ENCODE peak calls at places on chromosomes 16 and 17, in seven cellular contexts. One of them, this sample, is unnamed.

GRCh38 chr16:9092963-9093477 is 1.6 kb downstream of the HAPSTR1 start:
- DNase-seq in NCI-H774: no peak
- DNase-seq in H9: no peak
- DNase-seq in AG08395: no peak
- DNase-seq in fibroblast of lung: no peak
- DNase-seq in NCI-H2029: no peak
- DNase-seq in T-cell: peak; percentile 19
- DNase-seq in this sample: no peak

GRCh38 chr16:86786338-86786737 is 208.0 kb downstream of the FOXL1 start:
- DNase-seq in NCI-H774: no peak
- DNase-seq in H9: no peak
- DNase-seq in AG08395: no peak
- DNase-seq in fibroblast of lung: no peak
- DNase-seq in NCI-H2029: no peak
- DNase-seq in T-cell: no peak
- DNase-seq in this sample: no peak

GRCh38 chr17:77728871-77729270 is 229.6 kb upstream of the TNRC6C start:
- DNase-seq in NCI-H774: no peak
- DNase-seq in H9: peak; percentile 11
- DNase-seq in AG08395: no peak
- DNase-seq in fibroblast of lung: no peak
- DNase-seq in NCI-H2029: no peak
- DNase-seq in T-cell: no peak
- DNase-seq in this sample: no peak

GRCh38 chr17:12985431-12986285 is 32.2 kb downstream of the ELAC2 start:
- DNase-seq in NCI-H774: no peak
- DNase-seq in H9: no peak
- DNase-seq in AG08395: peak; percentile 24
- DNase-seq in fibroblast of lung: peak; percentile 78
- DNase-seq in NCI-H2029: peak; percentile 6
- DNase-seq in T-cell: no peak
- DNase-seq in this sample: no peak

GRCh38 chr17:40922239-40922638 is 15.2 kb downstream of the KRT23 start:
- DNase-seq in NCI-H774: no peak
- DNase-seq in H9: no peak
- DNase-seq in AG08395: peak; percentile 92
- DNase-seq in fibroblast of lung: peak; percentile 90
- DNase-seq in NCI-H2029: peak; percentile 11
- DNase-seq in T-cell: no peak
- DNase-seq in this sample: peak; percentile 3

GRCh38 chr16:15857779-15858560 is 1.1 kb upstream of the MYH11 start:
- DNase-seq in NCI-H774: no peak
- DNase-seq in H9: peak; percentile 54
- DNase-seq in AG08395: peak; percentile 61
- DNase-seq in fibroblast of lung: peak; percentile 61
- DNase-seq in NCI-H2029: no peak
- DNase-seq in T-cell: no peak
- DNase-seq in this sample: no peak

GRCh38 chr17:38606646-38607611 is 1.2 kb upstream of the SRCIN1 start:
- DNase-seq in NCI-H774: no peak
- DNase-seq in H9: peak; percentile 66
- DNase-seq in AG08395: no peak
- DNase-seq in fibroblast of lung: no peak
- DNase-seq in NCI-H2029: peak; percentile 49
- DNase-seq in T-cell: no peak
- DNase-seq in this sample: peak; percentile 36

GRCh38 chr17:57264776-57265175 is 8.5 kb downstream of the MSI2 start:
- DNase-seq in NCI-H774: no peak
- DNase-seq in H9: no peak
- DNase-seq in AG08395: no peak
- DNase-seq in fibroblast of lung: no peak
- DNase-seq in NCI-H2029: no peak
- DNase-seq in T-cell: no peak
- DNase-seq in this sample: no peak

GRCh38 chr16:49706620-49707355 is 149.1 kb downstream of the ZNF423 start:
- DNase-seq in NCI-H774: no peak
- DNase-seq in H9: no peak
- DNase-seq in AG08395: no peak
- DNase-seq in fibroblast of lung: no peak
- DNase-seq in NCI-H2029: no peak
- DNase-seq in T-cell: no peak
- DNase-seq in this sample: no peak

GRCh38 chr17:55774834-55775233 is 24.0 kb downstream of the PCTP start:
- DNase-seq in NCI-H774: peak; percentile 44
- DNase-seq in H9: no peak
- DNase-seq in AG08395: no peak
- DNase-seq in fibroblast of lung: no peak
- DNase-seq in NCI-H2029: peak; percentile 30
- DNase-seq in T-cell: no peak
- DNase-seq in this sample: no peak

GRCh38 chr17:46935658-46936266 is 12.8 kb downstream of the GOSR2 start:
- DNase-seq in NCI-H774: no peak
- DNase-seq in H9: no peak
- DNase-seq in AG08395: no peak
- DNase-seq in fibroblast of lung: peak; percentile 28
- DNase-seq in NCI-H2029: no peak
- DNase-seq in T-cell: no peak
- DNase-seq in this sample: no peak

GRCh38 chr17:64747938-64748540 is 85.9 kb upstream of the SMURF2 start:
- DNase-seq in NCI-H774: no peak
- DNase-seq in H9: no peak
- DNase-seq in AG08395: peak; percentile 30
- DNase-seq in fibroblast of lung: peak; percentile 80
- DNase-seq in NCI-H2029: no peak
- DNase-seq in T-cell: no peak
- DNase-seq in this sample: no peak

GRCh38 chr16:73051216-73051615 is 3.3 kb upstream of the ZFHX3 start:
- DNase-seq in NCI-H774: no peak
- DNase-seq in H9: no peak
- DNase-seq in AG08395: no peak
- DNase-seq in fibroblast of lung: no peak
- DNase-seq in NCI-H2029: no peak
- DNase-seq in T-cell: no peak
- DNase-seq in this sample: no peak

GRCh38 chr16:12160815-12161550 is 184.4 kb downstream of the SNX29 start:
- DNase-seq in NCI-H774: no peak
- DNase-seq in H9: no peak
- DNase-seq in AG08395: no peak
- DNase-seq in fibroblast of lung: no peak
- DNase-seq in NCI-H2029: no peak
- DNase-seq in T-cell: no peak
- DNase-seq in this sample: no peak

GRCh38 chr17:55117063-55117611 is 147.6 kb upstream of the HLF start:
- DNase-seq in NCI-H774: no peak
- DNase-seq in H9: no peak
- DNase-seq in AG08395: no peak
- DNase-seq in fibroblast of lung: no peak
- DNase-seq in NCI-H2029: no peak
- DNase-seq in T-cell: no peak
- DNase-seq in this sample: no peak

GRCh38 chr16:69859105-69859969 is 91.8 kb upstream of the CLEC18A start:
- DNase-seq in NCI-H774: no peak
- DNase-seq in H9: peak; percentile 83
- DNase-seq in AG08395: no peak
- DNase-seq in fibroblast of lung: peak; percentile 32
- DNase-seq in NCI-H2029: no peak
- DNase-seq in T-cell: no peak
- DNase-seq in this sample: no peak

GRCh38 chr17:21842332-21843317 is 150.3 kb downstream of the KCNJ18 start:
- DNase-seq in NCI-H774: no peak
- DNase-seq in H9: no peak
- DNase-seq in AG08395: no peak
- DNase-seq in fibroblast of lung: no peak
- DNase-seq in NCI-H2029: no peak
- DNase-seq in T-cell: no peak
- DNase-seq in this sample: no peak

This sample was measured in substantia nigra.